ENCODE peak calls at places on chromosomes 4 and X, in six cellular contexts. One of them, this sample, is unnamed.

GRCh38 chr4:183906736-183907651 is 1.9 kb downstream of the STOX2 start:
- DNase-seq in neuronal stem cell: peak
- DNase-seq in IMR-90: no peak
- DNase-seq in H9: peak
- DNase-seq in H1: peak
- DNase-seq in mesenchymal stem cell: peak
- DNase-seq in this sample: peak

GRCh38 chrX:20454117-20454516 is 187.4 kb upstream of the RPS6KA3 start:
- DNase-seq in neuronal stem cell: no peak
- DNase-seq in IMR-90: peak
- DNase-seq in H9: no peak
- DNase-seq in H1: no peak
- DNase-seq in mesenchymal stem cell: peak
- DNase-seq in this sample: peak

GRCh38 chr4:166903408-166903807 is 330.9 kb downstream of the SPOCK3 start:
- DNase-seq in neuronal stem cell: no peak
- DNase-seq in IMR-90: no peak
- DNase-seq in H9: no peak
- DNase-seq in H1: no peak
- DNase-seq in mesenchymal stem cell: no peak
- DNase-seq in this sample: no peak

GRCh38 chr4:187224560-187224959 is 500.9 kb upstream of the FAT1 start:
- DNase-seq in neuronal stem cell: no peak
- DNase-seq in IMR-90: no peak
- DNase-seq in H9: no peak
- DNase-seq in H1: no peak
- DNase-seq in mesenchymal stem cell: no peak
- DNase-seq in this sample: no peak

GRCh38 chr4:30828290-30828926 is 108.2 kb downstream of the PCDH7 start:
- DNase-seq in neuronal stem cell: no peak
- DNase-seq in IMR-90: peak
- DNase-seq in H9: no peak
- DNase-seq in H1: no peak
- DNase-seq in mesenchymal stem cell: peak
- DNase-seq in this sample: no peak

GRCh38 chrX:140057001-140057411 is 91.7 kb upstream of the CXorf66 start:
- DNase-seq in neuronal stem cell: peak
- DNase-seq in IMR-90: peak
- DNase-seq in H9: peak
- DNase-seq in H1: peak
- DNase-seq in mesenchymal stem cell: peak
- DNase-seq in this sample: peak

GRCh38 chr4:146522862-146523205 is 1.1 kb upstream of the SLC10A7 start:
- DNase-seq in neuronal stem cell: no peak
- DNase-seq in IMR-90: peak
- DNase-seq in H9: no peak
- DNase-seq in H1: no peak
- DNase-seq in mesenchymal stem cell: peak
- DNase-seq in this sample: peak

GRCh38 chr4:82431026-82431745 is 796 bp downstream of the ENOPH1 start:
- DNase-seq in neuronal stem cell: no peak
- DNase-seq in IMR-90: peak
- DNase-seq in H9: peak
- DNase-seq in H1: no peak
- DNase-seq in mesenchymal stem cell: peak
- DNase-seq in this sample: peak

GRCh38 chrX:153878969-153879653 is 6.9 kb downstream of the L1CAM start:
- DNase-seq in neuronal stem cell: no peak
- DNase-seq in IMR-90: no peak
- DNase-seq in H9: peak
- DNase-seq in H1: no peak
- DNase-seq in mesenchymal stem cell: no peak
- DNase-seq in this sample: peak

GRCh38 chrX:77298790-77299189 is 148.4 kb upstream of the FGF16 start:
- DNase-seq in neuronal stem cell: no peak
- DNase-seq in IMR-90: no peak
- DNase-seq in H9: no peak
- DNase-seq in H1: no peak
- DNase-seq in mesenchymal stem cell: no peak
- DNase-seq in this sample: no peak

GRCh38 chrX:130118396-130118795 is 8.1 kb upstream of the ELF4 start:
- DNase-seq in neuronal stem cell: no peak
- DNase-seq in IMR-90: peak
- DNase-seq in H9: no peak
- DNase-seq in H1: no peak
- DNase-seq in mesenchymal stem cell: peak
- DNase-seq in this sample: no peak

GRCh38 chr4:27176400-27176799 is 315.8 kb downstream of the STIM2 start:
- DNase-seq in neuronal stem cell: peak
- DNase-seq in IMR-90: peak
- DNase-seq in H9: peak
- DNase-seq in H1: peak
- DNase-seq in mesenchymal stem cell: peak
- DNase-seq in this sample: peak

GRCh38 chrX:143461616-143462015 is 55.7 kb downstream of the SPANXN3 start:
- DNase-seq in neuronal stem cell: no peak
- DNase-seq in IMR-90: no peak
- DNase-seq in H9: no peak
- DNase-seq in H1: no peak
- DNase-seq in mesenchymal stem cell: no peak
- DNase-seq in this sample: no peak

GRCh38 chr4:185457136-185457535 is 14.4 kb downstream of the CCDC110 start:
- DNase-seq in neuronal stem cell: no peak
- DNase-seq in IMR-90: no peak
- DNase-seq in H9: no peak
- DNase-seq in H1: no peak
- DNase-seq in mesenchymal stem cell: no peak
- DNase-seq in this sample: peak

GRCh38 chr4:25154594-25155265 is 5.5 kb downstream of the SEPSECS start:
- DNase-seq in neuronal stem cell: no peak
- DNase-seq in IMR-90: no peak
- DNase-seq in H9: no peak
- DNase-seq in H1: no peak
- DNase-seq in mesenchymal stem cell: no peak
- DNase-seq in this sample: no peak

GRCh38 chrX:129823115-129823514 is 20.6 kb downstream of the ZDHHC9 start:
- DNase-seq in neuronal stem cell: no peak
- DNase-seq in IMR-90: peak
- DNase-seq in H9: no peak
- DNase-seq in H1: no peak
- DNase-seq in mesenchymal stem cell: peak
- DNase-seq in this sample: peak

GRCh38 chr4:53497446-53498069 is 93.7 kb downstream of the LNX1 start:
- DNase-seq in neuronal stem cell: no peak
- DNase-seq in IMR-90: peak
- DNase-seq in H9: no peak
- DNase-seq in H1: no peak
- DNase-seq in mesenchymal stem cell: peak
- DNase-seq in this sample: no peak

GRCh38 chr4:16607241-16607640 is 291.2 kb downstream of the LDB2 start:
- DNase-seq in neuronal stem cell: no peak
- DNase-seq in IMR-90: no peak
- DNase-seq in H9: no peak
- DNase-seq in H1: no peak
- DNase-seq in mesenchymal stem cell: no peak
- DNase-seq in this sample: no peak

GRCh38 chr4:11568511-11568910 is 139.8 kb upstream of the HS3ST1 start:
- DNase-seq in neuronal stem cell: no peak
- DNase-seq in IMR-90: no peak
- DNase-seq in H9: no peak
- DNase-seq in H1: no peak
- DNase-seq in mesenchymal stem cell: no peak
- DNase-seq in this sample: no peak

GRCh38 chr4:11908205-11908604 is 479.5 kb upstream of the HS3ST1 start:
- DNase-seq in neuronal stem cell: no peak
- DNase-seq in IMR-90: no peak
- DNase-seq in H9: no peak
- DNase-seq in H1: no peak
- DNase-seq in mesenchymal stem cell: no peak
- DNase-seq in this sample: peak

GRCh38 chrX:51568586-51568985 is 50.1 kb downstream of the CENPVL3 start:
- DNase-seq in neuronal stem cell: no peak
- DNase-seq in IMR-90: peak
- DNase-seq in H9: no peak
- DNase-seq in H1: no peak
- DNase-seq in mesenchymal stem cell: peak
- DNase-seq in this sample: no peak

GRCh38 chrX:150256297-150256650 is 106.8 kb upstream of the MAMLD1 start:
- DNase-seq in neuronal stem cell: no peak
- DNase-seq in IMR-90: no peak
- DNase-seq in H9: no peak
- DNase-seq in H1: no peak
- DNase-seq in mesenchymal stem cell: no peak
- DNase-seq in this sample: no peak

GRCh38 chr4:99437686-99438577 is 2.8 kb upstream of the ADH7 start:
- DNase-seq in neuronal stem cell: no peak
- DNase-seq in IMR-90: no peak
- DNase-seq in H9: no peak
- DNase-seq in H1: no peak
- DNase-seq in mesenchymal stem cell: no peak
- DNase-seq in this sample: no peak
- H3K23ac ChIP-seq in neuronal stem cell: no peak
- H3K23ac ChIP-seq in IMR-90: no peak
- H3K23ac ChIP-seq in H9: no peak
- H3K23ac ChIP-seq in H1: no peak
- H3K23ac ChIP-seq in mesenchymal stem cell: no peak
- H3K23ac ChIP-seq in this sample: no peak

GRCh38 chr4:73731968-73732610 is 8.3 kb upstream of the CXCL8 start:
- DNase-seq in neuronal stem cell: no peak
- DNase-seq in IMR-90: no peak
- DNase-seq in H9: no peak
- DNase-seq in H1: no peak
- DNase-seq in mesenchymal stem cell: peak
- DNase-seq in this sample: no peak

GRCh38 chr4:73729534-73730165 is 10.7 kb upstream of the CXCL8 start:
- DNase-seq in neuronal stem cell: peak
- DNase-seq in IMR-90: peak
- DNase-seq in H9: peak
- DNase-seq in H1: no peak
- DNase-seq in mesenchymal stem cell: peak
- DNase-seq in this sample: peak

GRCh38 chr4:73730854-73731253 is 9.5 kb upstream of the CXCL8 start:
- DNase-seq in neuronal stem cell: no peak
- DNase-seq in IMR-90: no peak
- DNase-seq in H9: no peak
- DNase-seq in H1: no peak
- DNase-seq in mesenchymal stem cell: no peak
- DNase-seq in this sample: no peak

GRCh38 chr4:73728091-73728741 is 12.2 kb upstream of the CXCL8 start:
- DNase-seq in neuronal stem cell: no peak
- DNase-seq in IMR-90: no peak
- DNase-seq in H9: no peak
- DNase-seq in H1: no peak
- DNase-seq in mesenchymal stem cell: no peak
- DNase-seq in this sample: no peak

GRCh38 chr4:73730292-73730691 is 10.1 kb upstream of the CXCL8 start:
- DNase-seq in neuronal stem cell: no peak
- DNase-seq in IMR-90: no peak
- DNase-seq in H9: no peak
- DNase-seq in H1: no peak
- DNase-seq in mesenchymal stem cell: peak
- DNase-seq in this sample: no peak
- H2BK15ac ChIP-seq in neuronal stem cell: no peak
- H2BK15ac ChIP-seq in IMR-90: peak
- H2BK15ac ChIP-seq in H9: no peak
- H2BK15ac ChIP-seq in H1: no peak
- H2BK15ac ChIP-seq in mesenchymal stem cell: no peak
- H2BK15ac ChIP-seq in this sample: no peak

GRCh38 chr4:138981930-138982390 is 33.6 kb upstream of the NOCT start:
- DNase-seq in neuronal stem cell: no peak
- DNase-seq in IMR-90: peak
- DNase-seq in H9: peak
- DNase-seq in H1: peak
- DNase-seq in mesenchymal stem cell: peak
- DNase-seq in this sample: peak
- H2BK5ac ChIP-seq in neuronal stem cell: no peak
- H2BK5ac ChIP-seq in IMR-90: no peak
- H2BK5ac ChIP-seq in H9: no peak
- H2BK5ac ChIP-seq in H1: no peak
- H2BK5ac ChIP-seq in mesenchymal stem cell: no peak
- H2BK5ac ChIP-seq in this sample: no peak

DNA sequence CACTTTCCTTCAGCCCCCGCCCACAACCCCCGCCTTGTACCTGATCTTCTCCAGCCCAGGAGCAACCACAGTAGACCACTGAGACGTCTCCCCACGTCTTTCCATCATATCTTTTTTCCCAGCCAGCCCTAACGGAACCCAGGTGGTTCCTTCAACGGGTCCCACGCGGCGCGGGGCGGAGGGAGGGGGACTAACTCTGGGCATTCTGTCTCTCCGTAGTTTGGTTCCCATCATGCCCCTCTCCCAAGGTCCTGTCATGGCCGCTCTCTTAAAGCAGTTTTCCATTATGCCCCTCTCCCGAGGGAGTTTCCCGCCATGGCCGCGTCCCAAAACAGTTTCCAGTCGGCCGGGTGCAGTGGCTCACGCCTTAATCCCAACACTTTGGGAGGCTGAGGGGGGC is 21.5 kb upstream of the TBL1X start:
- DNase-seq in neuronal stem cell: no peak
- DNase-seq in IMR-90: no peak
- DNase-seq in H9: no peak
- DNase-seq in H1: no peak
- DNase-seq in mesenchymal stem cell: no peak
- DNase-seq in this sample: no peak
- H3K23ac ChIP-seq in neuronal stem cell: no peak
- H3K23ac ChIP-seq in IMR-90: no peak
- H3K23ac ChIP-seq in H9: no peak
- H3K23ac ChIP-seq in H1: no peak
- H3K23ac ChIP-seq in mesenchymal stem cell: no peak
- H3K23ac ChIP-seq in this sample: no peak

GRCh38 chr4:175811171-175811570 is 893 bp downstream of the GPM6A start:
- DNase-seq in neuronal stem cell: no peak
- DNase-seq in IMR-90: no peak
- DNase-seq in H9: no peak
- DNase-seq in H1: no peak
- DNase-seq in mesenchymal stem cell: no peak
- DNase-seq in this sample: no peak

GRCh38 chr4:175813126-175813715 is 1.2 kb upstream of the GPM6A start:
- DNase-seq in neuronal stem cell: no peak
- DNase-seq in IMR-90: no peak
- DNase-seq in H9: no peak
- DNase-seq in H1: no peak
- DNase-seq in mesenchymal stem cell: no peak
- DNase-seq in this sample: no peak

GRCh38 chr4:175807596-175807995 is 4.5 kb downstream of the GPM6A start:
- DNase-seq in neuronal stem cell: no peak
- DNase-seq in IMR-90: no peak
- DNase-seq in H9: no peak
- DNase-seq in H1: no peak
- DNase-seq in mesenchymal stem cell: no peak
- DNase-seq in this sample: no peak

GRCh38 chr4:175813841-175814240 is 1.8 kb upstream of the GPM6A start:
- DNase-seq in neuronal stem cell: no peak
- DNase-seq in IMR-90: no peak
- DNase-seq in H9: no peak
- DNase-seq in H1: no peak
- DNase-seq in mesenchymal stem cell: no peak
- DNase-seq in this sample: no peak

GRCh38 chr4:175810360-175810759 is 1.7 kb downstream of the GPM6A start:
- DNase-seq in neuronal stem cell: no peak
- DNase-seq in IMR-90: no peak
- DNase-seq in H9: no peak
- DNase-seq in H1: no peak
- DNase-seq in mesenchymal stem cell: no peak
- DNase-seq in this sample: no peak
- H2BK15ac ChIP-seq in neuronal stem cell: no peak
- H2BK15ac ChIP-seq in IMR-90: no peak
- H2BK15ac ChIP-seq in H9: no peak
- H2BK15ac ChIP-seq in H1: no peak
- H2BK15ac ChIP-seq in mesenchymal stem cell: no peak
- H2BK15ac ChIP-seq in this sample: no peak

GRCh38 chrX:40531056-40531826 is 49.5 kb upstream of the ATP6AP2 start:
- DNase-seq in neuronal stem cell: no peak
- DNase-seq in IMR-90: no peak
- DNase-seq in H9: no peak
- DNase-seq in H1: no peak
- DNase-seq in mesenchymal stem cell: no peak
- DNase-seq in this sample: no peak
- H2BK5ac ChIP-seq in neuronal stem cell: no peak
- H2BK5ac ChIP-seq in IMR-90: no peak
- H2BK5ac ChIP-seq in H9: no peak
- H2BK5ac ChIP-seq in H1: no peak
- H2BK5ac ChIP-seq in mesenchymal stem cell: peak
- H2BK5ac ChIP-seq in this sample: no peak

This sample was measured in mesendoderm.